ENCODE peak calls at places on chromosomes 12 and 14, in ten cellular contexts. V is NCI-H1092 treated with DMSO at 0.1 percent for 48 hours; S is RPMI7951; I is stimulated activated CD4-positive, alpha-beta T cell treated with anti-CD3 and anti-CD28 coated beads, Interleukin-4, amount 100 ng/mL, for 4 hours; J is mucosa of gallbladder; R is lung; W is ovary; N is amniotic stem cell; E is activated CD4-positive, alpha-beta memory T cell treated with anti-CD3 and anti-CD28 coated beads for 36 hours; G is activated naive CD4-positive, alpha-beta T cell treated with anti-CD3 and anti-CD28 coated beads, Interleukin-2, amount 10 ng/mL, durations not matched to agents 7 days and 5 days. O is an unnamed sample.

GRCh38 chr12:69136931-69137613 is 102.3 kb upstream of the CPSF6 start:
- DNase-seq in V (no peak), S (no peak), I (no peak), J (no peak), R (peak), W (no peak), N (no peak), E (no peak), G (no peak), O (no peak)

GRCh38 chr14:28830115-28830534 is 63.5 kb downstream of the FOXG1 start:
- DNase-seq in V (no peak), S (no peak), I (no peak), J (no peak), R (no peak), W (no peak), N (no peak), E (no peak), G (no peak), O (no peak)

GRCh38 chr12:120581998-120582397 is 796 bp upstream of the POP5 start:
- DNase-seq in V (no peak), S (peak), I (no peak), J (no peak), R (no peak), W (no peak), N (no peak), E (peak), G (no peak), O (no peak)

GRCh38 chr12:64352181-64352580 is 38.4 kb downstream of the C12orf56 start:
- DNase-seq in V (no peak), S (no peak), I (no peak), J (no peak), R (no peak), W (no peak), N (no peak), E (no peak), G (no peak), O (no peak)

GRCh38 chr12:131413471-131413870 is 297.4 kb upstream of the SFSWAP start:
- DNase-seq in V (no peak), S (no peak), I (no peak), J (no peak), R (no peak), W (no peak), N (no peak), E (no peak), G (no peak), O (no peak)

GRCh38 chr14:105387530-105387922 is 10.8 kb upstream of the TEX22 start:
- DNase-seq in V (no peak), S (no peak), I (no peak), J (no peak), R (no peak), W (no peak), N (no peak), E (no peak), G (no peak), O (no peak)

GRCh38 chr12:10632226-10632625 is 18.8 kb upstream of the MAGOHB start:
- DNase-seq in V (no peak), S (no peak), I (no peak), J (no peak), R (no peak), W (no peak), N (no peak), E (no peak), G (no peak), O (no peak)

GRCh38 chr14:93538411-93538810 is 107.7 kb downstream of the UNC79 start:
- DNase-seq in V (no peak), S (peak), I (no peak), J (no peak), R (no peak), W (no peak), N (no peak), E (no peak), G (no peak), O (no peak)

GRCh38 chr14:45094275-45094674 is 10.4 kb downstream of the PRPF39 start:
- DNase-seq in V (no peak), S (no peak), I (no peak), J (no peak), R (no peak), W (no peak), N (no peak), E (no peak), G (no peak), O (no peak)

GRCh38 chr12:42299392-42300308 is 26.2 kb downstream of the ZCRB1 start:
- DNase-seq in V (no peak), S (peak), I (peak), J (no peak), R (no peak), W (no peak), N (no peak), E (peak), G (peak), O (no peak)

GRCh38 chr12:112536367-112536730 is 117.6 kb downstream of the PTPN11 start:
- DNase-seq in V (no peak), S (no peak), I (no peak), J (no peak), R (no peak), W (no peak), N (no peak), E (no peak), G (no peak), O (no peak)

GRCh38 chr14:105855893-105856675 is 329.7 kb downstream of the TMEM121 start:
- DNase-seq in V (no peak), S (no peak), I (no peak), J (no peak), R (no peak), W (peak), N (no peak), E (peak), G (peak), O (no peak)

GRCh38 chr12:116797885-116798284 is 59.8 kb downstream of the RNFT2 start:
- DNase-seq in V (no peak), S (no peak), I (no peak), J (no peak), R (no peak), W (no peak), N (no peak), E (no peak), G (no peak), O (no peak)